ENCODE peak calls at places on chromosomes 7 and 10, in seven cellular contexts. H, G, Z, M, I, X and U are unnamed samples.

GRCh38 chr7:69819306-69819705 is 221.0 kb downstream of the AUTS2 start:
- DNase-seq in H (no peak), G (no peak), Z (no peak), M (no peak), I (no peak), X (no peak), U (no peak)

GRCh38 chr10:5659702-5660528 is 6.5 kb downstream of the ASB13 start:
- DNase-seq in H (no peak), G (no peak), Z (peak; percentile 52), M (peak; percentile 44), I (peak; percentile 36), X (peak; percentile 70), U (no peak)

GRCh38 chr7:114255404-114255841 is 159.2 kb upstream of the FOXP2 start:
- DNase-seq in H (no peak), G (no peak), Z (no peak), M (no peak), I (no peak), X (no peak), U (no peak)

GRCh38 chr7:29207469-29207868 is 12.9 kb downstream of the CHN2 start:
- DNase-seq in H (no peak), G (no peak), Z (no peak), M (no peak), I (peak; percentile 27), X (peak; percentile 20), U (no peak)

GRCh38 chr7:91504919-91505318 is 240.7 kb downstream of the FZD1 start:
- DNase-seq in H (no peak), G (no peak), Z (no peak), M (no peak), I (no peak), X (no peak), U (no peak)

GRCh38 chr10:75002351-75002725 is 109.1 kb upstream of the SAMD8 start:
- DNase-seq in H (no peak), G (no peak), Z (no peak), M (no peak), I (no peak), X (no peak), U (no peak)

GRCh38 chr10:89032141-89032814 is 41.7 kb downstream of the FAS start:
- DNase-seq in H (no peak), G (no peak), Z (peak; percentile 77), M (no peak), I (peak; percentile 81), X (peak; percentile 75), U (no peak)

GRCh38 chr10:24262929-24263653 is 54.2 kb downstream of the KIAA1217 start:
- DNase-seq in H (no peak), G (no peak), Z (no peak), M (peak; percentile 69), I (no peak), X (peak; percentile 56), U (no peak)

GRCh38 chr7:92797693-92798092 is 38.7 kb downstream of the CDK6 start:
- DNase-seq in H (no peak), G (no peak), Z (no peak), M (no peak), I (peak; percentile 39), X (peak; percentile 24), U (no peak)

GRCh38 chr7:90771281-90771680 is 175.2 kb downstream of the CDK14 start:
- DNase-seq in H (no peak), G (no peak), Z (no peak), M (no peak), I (peak; percentile 58), X (peak; percentile 20), U (no peak)

DNA sequence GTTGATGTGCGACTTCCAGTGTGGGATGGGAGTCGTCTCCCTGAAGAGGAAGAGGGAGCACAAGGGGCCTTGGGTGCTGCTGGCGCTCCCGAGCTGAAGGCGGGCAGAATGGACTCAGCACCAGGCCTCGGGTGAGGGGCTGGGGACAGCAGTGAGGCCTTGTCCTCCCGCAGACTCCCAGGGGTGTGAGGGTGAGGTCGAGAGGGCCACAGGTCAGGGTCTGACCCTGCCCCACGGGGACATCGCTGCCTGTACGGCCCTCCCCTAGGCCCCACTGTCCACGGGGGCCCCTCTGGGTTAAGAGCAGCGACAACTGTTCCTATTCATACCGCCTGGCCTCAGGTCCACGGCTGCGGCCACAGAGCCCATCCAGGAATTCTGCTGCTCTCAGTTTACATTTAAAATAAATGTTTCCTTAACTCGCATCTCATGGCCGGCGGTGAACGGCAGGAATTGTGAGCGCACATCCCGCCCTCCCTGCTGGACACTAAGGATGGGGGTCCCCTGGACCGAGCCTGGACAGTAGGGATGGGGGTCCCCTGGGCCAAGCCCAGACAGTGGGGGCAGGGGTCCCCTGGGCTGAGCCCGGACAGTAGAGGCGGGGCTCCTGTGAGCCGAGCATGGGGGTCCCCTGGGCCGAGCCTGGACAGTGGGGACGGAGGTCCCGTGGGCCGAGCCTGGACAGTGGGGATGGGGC is 61.7 kb downstream of the PDGFA start:
- DNase-seq in H (peak; percentile 51), G (no peak), Z (no peak), M (no peak), I (no peak), X (no peak), U (no peak)
- H3K27me3 ChIP-seq in H (no peaks in the 10 kb centered on the region), G (no peaks in the 10 kb centered on the region), Z (no peaks in the 10 kb centered on the region), M (peaks cover 11% of the 10 kb centered on the region), I (no peaks in the 10 kb centered on the region), X (no peaks in the 10 kb centered on the region), U (peaks cover 5% of the 10 kb centered on the region)

GRCh38 chr10:18567343-18567856 is 84.0 kb downstream of the NSUN6 start:
- DNase-seq in H (no peak), G (no peak), Z (no peak), M (no peak), I (no peak), X (no peak), U (no peak)

GRCh38 chr10:18561861-18562551 is 89.4 kb downstream of the NSUN6 start:
- DNase-seq in H (no peak), G (no peak), Z (no peak), M (no peak), I (no peak), X (no peak), U (no peak)

GRCh38 chr10:18566177-18566576 is 85.2 kb downstream of the NSUN6 start:
- DNase-seq in H (no peak), G (no peak), Z (no peak), M (no peak), I (no peak), X (no peak), U (no peak)

GRCh38 chr10:18563003-18563726 is 88.2 kb downstream of the NSUN6 start:
- DNase-seq in H (no peak), G (no peak), Z (no peak), M (no peak), I (no peak), X (no peak), U (no peak)

DNA sequence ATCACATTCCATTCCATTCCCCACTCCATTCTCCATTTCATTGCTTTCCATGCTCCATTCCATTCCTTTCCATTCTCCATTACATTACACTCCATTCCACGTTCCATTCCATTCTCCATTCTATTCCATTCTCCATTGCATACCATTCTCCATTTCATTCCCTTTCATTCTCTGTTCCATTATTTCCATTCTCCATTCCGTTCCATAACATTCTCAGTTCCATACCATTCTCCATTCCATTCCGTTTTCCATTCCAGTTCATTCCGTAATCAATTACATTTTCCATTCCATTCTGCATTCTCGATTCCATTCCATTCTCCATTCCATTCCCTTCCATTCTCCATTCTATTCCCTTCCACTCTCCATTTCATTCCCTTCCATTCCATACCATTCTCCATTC is 86.4 kb downstream of the NSUN6 start:
- DNase-seq in H (no peak), G (no peak), Z (no peak), M (no peak), I (no peak), X (no peak), U (no peak)
- H3K9me3 ChIP-seq in H (no peaks in the 10 kb centered on the region), G (no peaks in the 10 kb centered on the region), Z (peaks cover 93% of the 10 kb centered on the region), M (peaks cover 31% of the 10 kb centered on the region), I (peaks cover 13% of the 10 kb centered on the region), X (no peaks in the 10 kb centered on the region), U (peaks cover 81% of the 10 kb centered on the region)

GRCh38 chr7:31104361-31105255 is 52.5 kb downstream of the ADCYAP1R1 start:
- DNase-seq in H (no peak), G (no peak), Z (no peak), M (no peak), I (no peak), X (no peak), U (no peak)
- H3K27me3 ChIP-seq in H (no peaks in the 10 kb centered on the region), G (no peaks in the 10 kb centered on the region), Z (no peaks in the 10 kb centered on the region), M (no peaks in the 10 kb centered on the region), I (peaks cover 2% of the 10 kb centered on the region), X (no peaks in the 10 kb centered on the region), U (peaks cover 5% of the 10 kb centered on the region)

GRCh38 chr10:50398383-50398782 is 147.1 kb upstream of the ASAH2 start:
- DNase-seq in H (no peak), G (no peak), Z (no peak), M (no peak), I (peak; percentile 59), X (peak; percentile 83), U (no peak)

GRCh38 chr10:50396491-50397311 is 145.4 kb upstream of the ASAH2 start:
- DNase-seq in H (no peak), G (no peak), Z (no peak), M (no peak), I (peak; percentile 75), X (peak; percentile 43), U (no peak)

GRCh38 chr10:50400694-50401093 is 149.4 kb upstream of the ASAH2 start:
- DNase-seq in H (no peak), G (no peak), Z (no peak), M (no peak), I (no peak), X (no peak), U (no peak)

GRCh38 chr10:50397312-50398140 is 146.2 kb upstream of the ASAH2 start:
- DNase-seq in H (no peak), G (no peak), Z (no peak), M (no peak), I (no peak), X (peak; percentile 48), U (no peak)

DNA sequence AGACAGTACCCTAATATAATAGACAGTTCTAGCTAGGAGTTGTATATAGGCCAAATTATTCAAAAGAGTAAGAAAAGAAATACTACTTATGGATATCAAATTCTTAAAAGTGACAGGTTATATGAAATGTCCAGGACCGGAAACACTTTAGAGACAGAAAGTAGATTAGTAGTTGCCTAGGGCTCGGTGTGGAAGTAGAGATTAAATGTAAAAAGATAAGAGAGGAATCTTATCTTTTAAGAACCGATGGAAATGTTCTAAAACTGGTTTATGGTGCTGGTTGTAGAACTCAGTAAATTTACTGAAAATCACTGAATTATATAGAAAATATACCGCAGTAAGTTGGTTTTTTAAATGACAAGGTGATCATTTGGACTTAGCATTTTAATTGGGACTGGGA is 147.5 kb upstream of the ASAH2 start:
- DNase-seq in H (no peak), G (no peak), Z (no peak), M (no peak), I (no peak), X (no peak), U (no peak)
- H3K9me3 ChIP-seq in H (no peaks in the 10 kb centered on the region), G (no peaks in the 10 kb centered on the region), Z (no peaks in the 10 kb centered on the region), M (no peaks in the 10 kb centered on the region), I (no peaks in the 10 kb centered on the region), X (no peaks in the 10 kb centered on the region), U (no peaks in the 10 kb centered on the region)

GRCh38 chr10:130192276-130192848 is 56.2 kb downstream of the GLRX3 start:
- DNase-seq in H (no peak), G (no peak), Z (no peak), M (no peak), I (no peak), X (no peak), U (no peak)
- H3K27me3 ChIP-seq in H (no peaks in the 10 kb centered on the region), G (no peaks in the 10 kb centered on the region), Z (no peaks in the 10 kb centered on the region), M (peaks cover 8% of the 10 kb centered on the region), I (no peaks in the 10 kb centered on the region), X (no peaks in the 10 kb centered on the region), U (peaks cover 6% of the 10 kb centered on the region)